ENCODE peak calls at places on chromosomes 4 and X, in ten cellular contexts. P is A549, U is tibial nerve, N is transverse colon, W is SK-N-SH, C is K562, S is sigmoid colon, Q is stomach, T is suprapubic skin, G is GM12878. O is an unnamed sample.

GRCh38 chr4:52979020-52979419 is 116.9 kb downstream of the RASL11B start:
- DNase-seq in P (no peak), U (no peak), N (no peak), W (no peak), C (no peak), S (no peak), Q (no peak), T (no peak), G (no peak), O (no peak)

GRCh38 chr4:109548655-109549054 is 11.4 kb upstream of the MCUB start:
- DNase-seq in P (no peak), U (no peak), N (no peak), W (no peak), C (no peak), S (no peak), Q (no peak), T (no peak), G (no peak), O (no peak)

GRCh38 chrX:134677332-134677731 is 19.1 kb upstream of the PLAC1 start:
- DNase-seq in P (no peak), U (no peak), N (no peak), W (no peak), C (no peak), S (no peak), Q (no peak), T (no peak), G (no peak), O (no peak)

GRCh38 chrX:21972721-21973120 is 32.2 kb downstream of the SMS start:
- DNase-seq in P (no peak), U (no peak), N (no peak), W (no peak), C (no peak), S (no peak), Q (no peak), T (no peak), G (no peak), O (no peak)

GRCh38 chrX:41734530-41734929 is 10.5 kb downstream of the GPR82 start:
- DNase-seq in P (peak), U (no peak), N (no peak), W (peak), C (no peak), S (no peak), Q (no peak), T (no peak), G (no peak), O (no peak)

GRCh38 chrX:1477229-1477628 is 24.5 kb upstream of the ASMTL start:
- DNase-seq in P (no peak), U (no peak), N (no peak), W (no peak), C (no peak), S (no peak), Q (no peak), T (no peak), G (no peak), O (no peak)

GRCh38 chr4:142467086-142467485 is 379.0 kb downstream of the INPP4B start:
- DNase-seq in P (no peak), U (no peak), N (no peak), W (no peak), C (no peak), S (no peak), Q (no peak), T (no peak), G (no peak), O (no peak)

GRCh38 chr4:60682901-60683300 is 517.2 kb upstream of the ADGRL3 start:
- DNase-seq in P (no peak), U (no peak), N (no peak), W (no peak), C (no peak), S (no peak), Q (no peak), T (no peak), G (no peak), O (no peak)

GRCh38 chr4:126718161-126718560 is 914.6 kb upstream of the INTU start:
- DNase-seq in P (no peak), U (no peak), N (no peak), W (peak), C (peak), S (no peak), Q (no peak), T (no peak), G (no peak), O (no peak)

GRCh38 chr4:67020079-67020807 is 525.1 kb downstream of the CENPC start:
- DNase-seq in P (no peak), U (no peak), N (no peak), W (no peak), C (no peak), S (no peak), Q (no peak), T (no peak), G (no peak), O (no peak)

GRCh38 chr4:74793757-74794340 is 474 bp downstream of the BTC start:
- DNase-seq in P (peak), U (no peak), N (peak), W (peak), C (no peak), S (peak), Q (peak), T (no peak), G (no peak), O (peak)

GRCh38 chr4:25621027-25621930 is 34.4 kb upstream of the SLC34A2 start:
- DNase-seq in P (no peak), U (no peak), N (no peak), W (no peak), C (no peak), S (no peak), Q (no peak), T (no peak), G (no peak), O (no peak)

GRCh38 chr4:151195801-151196200 is 81.2 kb upstream of the PRSS48 start:
- DNase-seq in P (peak), U (no peak), N (no peak), W (no peak), C (no peak), S (no peak), Q (no peak), T (no peak), G (no peak), O (no peak)

GRCh38 chr4:142497606-142498005 is 348.5 kb downstream of the INPP4B start:
- DNase-seq in P (no peak), U (no peak), N (no peak), W (no peak), C (no peak), S (no peak), Q (no peak), T (no peak), G (no peak), O (no peak)

GRCh38 chrX:147827070-147827469 is 84.6 kb upstream of the FMR1 start:
- DNase-seq in P (no peak), U (no peak), N (no peak), W (no peak), C (no peak), S (no peak), Q (no peak), T (no peak), G (no peak), O (no peak)

GRCh38 chr4:109406337-109406931 is 27.2 kb upstream of the SEC24B start:
- DNase-seq in P (peak), U (peak), N (no peak), W (peak), C (peak), S (no peak), Q (no peak), T (no peak), G (no peak), O (no peak)

GRCh38 chr4:155405059-155405458 is 28.3 kb upstream of the MAP9 start:
- DNase-seq in P (no peak), U (no peak), N (no peak), W (no peak), C (no peak), S (no peak), Q (no peak), T (no peak), G (no peak), O (no peak)

GRCh38 chrX:72142931-72143709 is 11.4 kb upstream of the RTL5 start:
- DNase-seq in P (no peak), U (no peak), N (no peak), W (no peak), C (no peak), S (no peak), Q (no peak), T (no peak), G (no peak), O (no peak)

GRCh38 chr4:112650332-112650731 is 13.4 kb downstream of the LARP7 start:
- DNase-seq in P (no peak), U (no peak), N (no peak), W (no peak), C (no peak), S (no peak), Q (no peak), T (no peak), G (no peak), O (no peak)

GRCh38 chr4:177554966-177555574 is 112.8 kb upstream of the AGA start:
- DNase-seq in P (no peak), U (no peak), N (peak), W (peak), C (peak), S (no peak), Q (no peak), T (no peak), G (no peak), O (no peak)

GRCh38 chr4:38371391-38371851 is 292.6 kb upstream of the KLF3 start:
- DNase-seq in P (no peak), U (no peak), N (no peak), W (no peak), C (no peak), S (no peak), Q (no peak), T (no peak), G (no peak), O (no peak)

GRCh38 chrX:38206036-38206435 is 14.6 kb downstream of the SRPX start:
- DNase-seq in P (no peak), U (no peak), N (no peak), W (no peak), C (no peak), S (no peak), Q (no peak), T (no peak), G (no peak), O (no peak)

GRCh38 chrX:66030505-66031317 is 9.2 kb downstream of the VSIG4 start:
- DNase-seq in P (no peak), U (no peak), N (peak), W (peak), C (peak), S (no peak), Q (no peak), T (no peak), G (no peak), O (no peak)

GRCh38 chr4:95591278-95591677 is 42.5 kb upstream of the UNC5C start:
- DNase-seq in P (no peak), U (no peak), N (no peak), W (no peak), C (no peak), S (no peak), Q (no peak), T (no peak), G (no peak), O (no peak)

GRCh38 chr4:105714071-105714521 is 5.5 kb downstream of the GSTCD start:
- DNase-seq in P (no peak), U (no peak), N (no peak), W (no peak), C (no peak), S (no peak), Q (no peak), T (no peak), G (no peak), O (no peak)

GRCh38 chr4:54658321-54659093 is 750 bp downstream of the KIT start:
- DNase-seq in P (no peak), U (peak), N (peak), W (peak), C (peak), S (no peak), Q (peak), T (peak), G (no peak), O (peak)

GRCh38 chrX:153641575-153642312 is 5.3 kb upstream of the DUSP9 start:
- DNase-seq in P (no peak), U (no peak), N (no peak), W (peak), C (peak), S (no peak), Q (no peak), T (no peak), G (no peak), O (no peak)

GRCh38 chr4:73870260-73870659 is 1.1 kb downstream of the CXCL1 start:
- DNase-seq in P (peak), U (no peak), N (peak), W (no peak), C (no peak), S (peak), Q (peak), T (no peak), G (no peak), O (no peak)

GRCh38 chr4:145988628-145989027 is 50.0 kb upstream of the ZNF827 start:
- DNase-seq in P (no peak), U (no peak), N (no peak), W (no peak), C (no peak), S (no peak), Q (no peak), T (no peak), G (no peak), O (no peak)

GRCh38 chrX:11386001-11386523 is 92.8 kb downstream of the AMELX start:
- DNase-seq in P (no peak), U (no peak), N (peak), W (no peak), C (no peak), S (no peak), Q (no peak), T (no peak), G (no peak), O (no peak)

GRCh38 chr4:173242466-173243250 is 74.0 kb downstream of the GALNT7 start:
- DNase-seq in P (no peak), U (no peak), N (no peak), W (no peak), C (no peak), S (no peak), Q (no peak), T (no peak), G (no peak), O (no peak)

GRCh38 chr4:183097251-183098079 is 1.6 kb upstream of the WWC2 start:
- DNase-seq in P (no peak), U (peak), N (peak), W (no peak), C (no peak), S (no peak), Q (no peak), T (no peak), G (no peak), O (peak)

GRCh38 chr4:125693233-125693632 is 378.5 kb downstream of the FAT4 start:
- DNase-seq in P (no peak), U (no peak), N (no peak), W (no peak), C (no peak), S (no peak), Q (no peak), T (no peak), G (no peak), O (no peak)

GRCh38 chr4:122749704-122750454 is 17.4 kb downstream of the BBS12 start:
- DNase-seq in P (no peak), U (no peak), N (no peak), W (no peak), C (no peak), S (no peak), Q (no peak), T (no peak), G (no peak), O (no peak)

GRCh38 chr4:129218355-129218754 is 122.4 kb downstream of the C4orf33 start:
- DNase-seq in P (no peak), U (no peak), N (peak), W (no peak), C (no peak), S (no peak), Q (no peak), T (no peak), G (no peak), O (no peak)

GRCh38 chr4:83281326-83281725 is 3.3 kb downstream of the COQ2 start:
- DNase-seq in P (no peak), U (no peak), N (no peak), W (no peak), C (no peak), S (no peak), Q (no peak), T (no peak), G (no peak), O (no peak)

GRCh38 chr4:113761682-113762060 is at the start of gene CAMK2D:
- DNase-seq in P (peak), U (peak), N (peak), W (peak), C (no peak), S (peak), Q (peak), T (peak), G (peak), O (peak)

GRCh38 chrX:132623307-132623706 is 134.5 kb upstream of the MBNL3 start:
- DNase-seq in P (no peak), U (no peak), N (no peak), W (no peak), C (no peak), S (no peak), Q (no peak), T (no peak), G (no peak), O (no peak)
- TF ChIP-seq EP300 in P (no peak), U (no peak), N (no peak), W (no peak), C (no peak), S (no peak), Q (no peak), T (no peak), G (no peak), O (no peak)

GRCh38 chrX:119455264-119455663 is 13.0 kb upstream of the SLC25A5 start:
- DNase-seq in P (no peak), U (no peak), N (no peak), W (no peak), C (no peak), S (no peak), Q (no peak), T (no peak), G (no peak), O (no peak)
- TF ChIP-seq EP300 in P (no peak), U (no peak), N (no peak), W (no peak), C (no peak), S (no peak), Q (no peak), T (no peak), G (no peak), O (no peak)

GRCh38 chr4:4182835-4183568 is 43.7 kb downstream of the OTOP1 start:
- DNase-seq in P (peak), U (no peak), N (no peak), W (peak), C (peak), S (no peak), Q (no peak), T (no peak), G (no peak), O (no peak)
- TF ChIP-seq EP300 in P (no peak), U (no peak), N (no peak), W (no peak), C (no peak), S (no peak), Q (no peak), T (no peak), G (no peak), O (no peak)

GRCh38 chr4:119084503-119084902 is 51.1 kb upstream of the MYOZ2 start:
- DNase-seq in P (no peak), U (no peak), N (no peak), W (no peak), C (no peak), S (no peak), Q (no peak), T (no peak), G (no peak), O (no peak)
- TF ChIP-seq EP300 in P (no peak), U (no peak), N (no peak), W (no peak), C (no peak), S (no peak), Q (no peak), T (no peak), G (no peak), O (no peak)

GRCh38 chr4:61785766-61786165 is 585.6 kb downstream of the ADGRL3 start:
- DNase-seq in P (no peak), U (no peak), N (no peak), W (no peak), C (no peak), S (no peak), Q (no peak), T (no peak), G (no peak), O (no peak)

GRCh38 chr4:61786226-61786625 is 586.1 kb downstream of the ADGRL3 start:
- DNase-seq in P (no peak), U (no peak), N (no peak), W (no peak), C (no peak), S (no peak), Q (no peak), T (no peak), G (no peak), O (no peak)

GRCh38 chr4:61783050-61783449 is 582.9 kb downstream of the ADGRL3 start:
- DNase-seq in P (no peak), U (no peak), N (no peak), W (no peak), C (no peak), S (no peak), Q (no peak), T (no peak), G (no peak), O (no peak)
- TF ChIP-seq EP300 in P (no peak), U (no peak), N (no peak), W (no peak), C (no peak), S (no peak), Q (no peak), T (no peak), G (peak), O (no peak)

O was measured in ovary.